ENCODE peak calls at places on chromosomes 2 and 18, in ten cellular contexts. One of them, this sample, is unnamed.
A peak's percentile ranks its signal among the peaks of the same experiment; 100 is the strongest.

GRCh38 chr2:148524519-148524919 is 120.0 kb upstream of the EPC2 start:
- DNase-seq in caudate nucleus: no peak
- DNase-seq in Ammon's horn: no peak
- DNase-seq in neural progenitor cell: no peak
- DNase-seq in HepG2: no peak
- DNase-seq in fibroblast of the conjunctiva: no peak
- DNase-seq in endothelial cell: no peak
- DNase-seq in cardiac fibroblast: no peak
- DNase-seq in activated gamma-delta T cell treated with Interleukin-2 at 50 U/mL for 16 hours: peak; percentile 48
- DNase-seq in IMR-90: no peak
- DNase-seq in this sample: no peak

GRCh38 chr2:211014906-211015305 is 458.5 kb downstream of the CPS1 start:
- DNase-seq in caudate nucleus: no peak
- DNase-seq in Ammon's horn: no peak
- DNase-seq in neural progenitor cell: no peak
- DNase-seq in HepG2: no peak
- DNase-seq in fibroblast of the conjunctiva: no peak
- DNase-seq in endothelial cell: no peak
- DNase-seq in cardiac fibroblast: no peak
- DNase-seq in activated gamma-delta T cell treated with Interleukin-2 at 50 U/mL for 16 hours: no peak
- DNase-seq in IMR-90: no peak
- DNase-seq in this sample: no peak

GRCh38 chr18:75859533-75859932 is 432.0 kb upstream of the SMIM21 start:
- DNase-seq in caudate nucleus: no peak
- DNase-seq in Ammon's horn: no peak
- DNase-seq in neural progenitor cell: no peak
- DNase-seq in HepG2: no peak
- DNase-seq in fibroblast of the conjunctiva: no peak
- DNase-seq in endothelial cell: no peak
- DNase-seq in cardiac fibroblast: no peak
- DNase-seq in activated gamma-delta T cell treated with Interleukin-2 at 50 U/mL for 16 hours: no peak
- DNase-seq in IMR-90: no peak
- DNase-seq in this sample: no peak

GRCh38 chr2:164697688-164698290 is 76.5 kb upstream of the GRB14 start:
- DNase-seq in caudate nucleus: no peak
- DNase-seq in Ammon's horn: no peak
- DNase-seq in neural progenitor cell: peak; percentile 17
- DNase-seq in HepG2: peak; percentile 61
- DNase-seq in fibroblast of the conjunctiva: no peak
- DNase-seq in endothelial cell: no peak
- DNase-seq in cardiac fibroblast: peak; percentile 15
- DNase-seq in activated gamma-delta T cell treated with Interleukin-2 at 50 U/mL for 16 hours: no peak
- DNase-seq in IMR-90: no peak
- DNase-seq in this sample: no peak

GRCh38 chr2:96768083-96768561 is 7.4 kb downstream of the CNNM4 start:
- DNase-seq in caudate nucleus: no peak
- DNase-seq in Ammon's horn: no peak
- DNase-seq in neural progenitor cell: no peak
- DNase-seq in HepG2: no peak
- DNase-seq in fibroblast of the conjunctiva: no peak
- DNase-seq in endothelial cell: no peak
- DNase-seq in cardiac fibroblast: no peak
- DNase-seq in activated gamma-delta T cell treated with Interleukin-2 at 50 U/mL for 16 hours: no peak
- DNase-seq in IMR-90: no peak
- DNase-seq in this sample: no peak

GRCh38 chr18:3648695-3649094 is 198.7 kb downstream of the TGIF1 start:
- DNase-seq in caudate nucleus: no peak
- DNase-seq in Ammon's horn: no peak
- DNase-seq in neural progenitor cell: no peak
- DNase-seq in HepG2: no peak
- DNase-seq in fibroblast of the conjunctiva: no peak
- DNase-seq in endothelial cell: no peak
- DNase-seq in cardiac fibroblast: no peak
- DNase-seq in activated gamma-delta T cell treated with Interleukin-2 at 50 U/mL for 16 hours: no peak
- DNase-seq in IMR-90: no peak
- DNase-seq in this sample: no peak

GRCh38 chr2:7792031-7792651 is 874.9 kb downstream of the RNF144A start:
- DNase-seq in caudate nucleus: no peak
- DNase-seq in Ammon's horn: no peak
- DNase-seq in neural progenitor cell: no peak
- DNase-seq in HepG2: peak; percentile 18
- DNase-seq in fibroblast of the conjunctiva: no peak
- DNase-seq in endothelial cell: no peak
- DNase-seq in cardiac fibroblast: no peak
- DNase-seq in activated gamma-delta T cell treated with Interleukin-2 at 50 U/mL for 16 hours: no peak
- DNase-seq in IMR-90: no peak
- DNase-seq in this sample: no peak

GRCh38 chr2:1309507-1309906 is 103.8 kb upstream of the TPO start:
- DNase-seq in caudate nucleus: no peak
- DNase-seq in Ammon's horn: no peak
- DNase-seq in neural progenitor cell: no peak
- DNase-seq in HepG2: no peak
- DNase-seq in fibroblast of the conjunctiva: no peak
- DNase-seq in endothelial cell: no peak
- DNase-seq in cardiac fibroblast: no peak
- DNase-seq in activated gamma-delta T cell treated with Interleukin-2 at 50 U/mL for 16 hours: no peak
- DNase-seq in IMR-90: no peak
- DNase-seq in this sample: no peak

GRCh38 chr18:10290244-10291240 is 163.9 kb upstream of the APCDD1 start:
- DNase-seq in caudate nucleus: no peak
- DNase-seq in Ammon's horn: no peak
- DNase-seq in neural progenitor cell: no peak
- DNase-seq in HepG2: no peak
- DNase-seq in fibroblast of the conjunctiva: no peak
- DNase-seq in endothelial cell: no peak
- DNase-seq in cardiac fibroblast: peak; percentile 55
- DNase-seq in activated gamma-delta T cell treated with Interleukin-2 at 50 U/mL for 16 hours: no peak
- DNase-seq in IMR-90: peak; percentile 21
- DNase-seq in this sample: peak; percentile 34

GRCh38 chr2:218002792-218003191 is at the start of gene TNS1:
- DNase-seq in caudate nucleus: no peak
- DNase-seq in Ammon's horn: no peak
- DNase-seq in neural progenitor cell: peak; percentile 48
- DNase-seq in HepG2: no peak
- DNase-seq in fibroblast of the conjunctiva: peak; percentile 49
- DNase-seq in endothelial cell: no peak
- DNase-seq in cardiac fibroblast: peak; percentile 69
- DNase-seq in activated gamma-delta T cell treated with Interleukin-2 at 50 U/mL for 16 hours: no peak
- DNase-seq in IMR-90: peak; percentile 65
- DNase-seq in this sample: no peak

GRCh38 chr18:1049173-1049572 is 144.5 kb downstream of the ADCYAP1 start:
- DNase-seq in caudate nucleus: no peak
- DNase-seq in Ammon's horn: no peak
- DNase-seq in neural progenitor cell: no peak
- DNase-seq in HepG2: no peak
- DNase-seq in fibroblast of the conjunctiva: no peak
- DNase-seq in endothelial cell: no peak
- DNase-seq in cardiac fibroblast: no peak
- DNase-seq in activated gamma-delta T cell treated with Interleukin-2 at 50 U/mL for 16 hours: no peak
- DNase-seq in IMR-90: no peak
- DNase-seq in this sample: no peak

GRCh38 chr2:242054881-242055801 is 185.6 kb downstream of the RTP5 start:
- DNase-seq in caudate nucleus: no peak
- DNase-seq in Ammon's horn: no peak
- DNase-seq in neural progenitor cell: no peak
- DNase-seq in HepG2: no peak
- DNase-seq in fibroblast of the conjunctiva: no peak
- DNase-seq in endothelial cell: no peak
- DNase-seq in cardiac fibroblast: no peak
- DNase-seq in activated gamma-delta T cell treated with Interleukin-2 at 50 U/mL for 16 hours: no peak
- DNase-seq in IMR-90: no peak
- DNase-seq in this sample: no peak

GRCh38 chr2:119489232-119489952 is 34.9 kb downstream of the SCTR start:
- DNase-seq in caudate nucleus: no peak
- DNase-seq in Ammon's horn: no peak
- DNase-seq in neural progenitor cell: no peak
- DNase-seq in HepG2: no peak
- DNase-seq in fibroblast of the conjunctiva: no peak
- DNase-seq in endothelial cell: no peak
- DNase-seq in cardiac fibroblast: no peak
- DNase-seq in activated gamma-delta T cell treated with Interleukin-2 at 50 U/mL for 16 hours: no peak
- DNase-seq in IMR-90: no peak
- DNase-seq in this sample: no peak

GRCh38 chr18:57863706-57864105 is 60.6 kb upstream of the ATP8B1 start:
- DNase-seq in caudate nucleus: no peak
- DNase-seq in Ammon's horn: no peak
- DNase-seq in neural progenitor cell: no peak
- DNase-seq in HepG2: no peak
- DNase-seq in fibroblast of the conjunctiva: no peak
- DNase-seq in endothelial cell: no peak
- DNase-seq in cardiac fibroblast: no peak
- DNase-seq in activated gamma-delta T cell treated with Interleukin-2 at 50 U/mL for 16 hours: no peak
- DNase-seq in IMR-90: peak; percentile 57
- DNase-seq in this sample: no peak

GRCh38 chr18:76518543-76519155 is 23.6 kb upstream of the ZNF516 start:
- DNase-seq in caudate nucleus: no peak
- DNase-seq in Ammon's horn: peak; percentile 53
- DNase-seq in neural progenitor cell: peak; percentile 81
- DNase-seq in HepG2: no peak
- DNase-seq in fibroblast of the conjunctiva: no peak
- DNase-seq in endothelial cell: peak; percentile 58
- DNase-seq in cardiac fibroblast: peak; percentile 47
- DNase-seq in activated gamma-delta T cell treated with Interleukin-2 at 50 U/mL for 16 hours: no peak
- DNase-seq in IMR-90: peak; percentile 31
- DNase-seq in this sample: no peak

GRCh38 chr2:108614659-108615058 is 80.4 kb downstream of the LIMS1 start:
- DNase-seq in caudate nucleus: no peak
- DNase-seq in Ammon's horn: no peak
- DNase-seq in neural progenitor cell: no peak
- DNase-seq in HepG2: no peak
- DNase-seq in fibroblast of the conjunctiva: no peak
- DNase-seq in endothelial cell: no peak
- DNase-seq in cardiac fibroblast: no peak
- DNase-seq in activated gamma-delta T cell treated with Interleukin-2 at 50 U/mL for 16 hours: no peak
- DNase-seq in IMR-90: no peak
- DNase-seq in this sample: no peak

GRCh38 chr18:31512203-31512764 is 14.3 kb downstream of the DSG2 start:
- DNase-seq in caudate nucleus: no peak
- DNase-seq in Ammon's horn: no peak
- DNase-seq in neural progenitor cell: no peak
- DNase-seq in HepG2: peak; percentile 97
- DNase-seq in fibroblast of the conjunctiva: no peak
- DNase-seq in endothelial cell: no peak
- DNase-seq in cardiac fibroblast: peak; percentile 60
- DNase-seq in activated gamma-delta T cell treated with Interleukin-2 at 50 U/mL for 16 hours: no peak
- DNase-seq in IMR-90: peak; percentile 71
- DNase-seq in this sample: no peak

GRCh38 chr2:12300019-12300602 is 416.6 kb upstream of the TRIB2 start:
- DNase-seq in caudate nucleus: no peak
- DNase-seq in Ammon's horn: no peak
- DNase-seq in neural progenitor cell: no peak
- DNase-seq in HepG2: no peak
- DNase-seq in fibroblast of the conjunctiva: no peak
- DNase-seq in endothelial cell: no peak
- DNase-seq in cardiac fibroblast: peak; percentile 68
- DNase-seq in activated gamma-delta T cell treated with Interleukin-2 at 50 U/mL for 16 hours: no peak
- DNase-seq in IMR-90: peak; percentile 41
- DNase-seq in this sample: no peak

GRCh38 chr18:74378179-74378682 is 62.6 kb downstream of the C18orf63 start:
- DNase-seq in caudate nucleus: no peak
- DNase-seq in Ammon's horn: no peak
- DNase-seq in neural progenitor cell: no peak
- DNase-seq in HepG2: no peak
- DNase-seq in fibroblast of the conjunctiva: no peak
- DNase-seq in endothelial cell: no peak
- DNase-seq in cardiac fibroblast: peak; percentile 5
- DNase-seq in activated gamma-delta T cell treated with Interleukin-2 at 50 U/mL for 16 hours: no peak
- DNase-seq in IMR-90: no peak
- DNase-seq in this sample: peak; percentile 25

GRCh38 chr18:55489742-55490055 is 98.3 kb downstream of the TCF4 start:
- DNase-seq in caudate nucleus: no peak
- DNase-seq in Ammon's horn: no peak
- DNase-seq in neural progenitor cell: no peak
- DNase-seq in HepG2: no peak
- DNase-seq in fibroblast of the conjunctiva: no peak
- DNase-seq in endothelial cell: no peak
- DNase-seq in cardiac fibroblast: no peak
- DNase-seq in activated gamma-delta T cell treated with Interleukin-2 at 50 U/mL for 16 hours: no peak
- DNase-seq in IMR-90: peak; percentile 55
- DNase-seq in this sample: peak; percentile 30

GRCh38 chr2:38264649-38265322 is 112.3 kb downstream of the ATL2 start:
- DNase-seq in caudate nucleus: no peak
- DNase-seq in Ammon's horn: no peak
- DNase-seq in neural progenitor cell: no peak
- DNase-seq in HepG2: no peak
- DNase-seq in fibroblast of the conjunctiva: no peak
- DNase-seq in endothelial cell: no peak
- DNase-seq in cardiac fibroblast: peak; percentile 19
- DNase-seq in activated gamma-delta T cell treated with Interleukin-2 at 50 U/mL for 16 hours: no peak
- DNase-seq in IMR-90: no peak
- DNase-seq in this sample: no peak

GRCh38 chr2:215921884-215922283 is 91.5 kb downstream of the MREG start:
- DNase-seq in caudate nucleus: no peak
- DNase-seq in Ammon's horn: no peak
- DNase-seq in neural progenitor cell: no peak
- DNase-seq in HepG2: peak; percentile 55
- DNase-seq in fibroblast of the conjunctiva: peak; percentile 91
- DNase-seq in endothelial cell: no peak
- DNase-seq in cardiac fibroblast: peak; percentile 90
- DNase-seq in activated gamma-delta T cell treated with Interleukin-2 at 50 U/mL for 16 hours: no peak
- DNase-seq in IMR-90: peak; percentile 96
- DNase-seq in this sample: no peak

This sample was measured in GM13977.